ENCODE peak calls at places on chromosome 3, in six cellular contexts. K is fibroblast of the aortic adventitia, G is lower leg skin, L is OCI-M1, S is iPS-NIHi11, Z is germinal center. W is an unnamed sample.

GRCh38 chr3:50336452-50337174 is 4.0 kb downstream of the RASSF1 start:
- DNase-seq in L (peak; percentile 45), S (peak; percentile 84), G (no peak), K (peak; percentile 45), Z (peak; percentile 73), W (no peak)

GRCh38 chr3:143895805-143896204 is 47.5 kb upstream of the SLC9A9 start:
- DNase-seq in G (no peak), Z (no peak), L (peak; percentile 68), S (no peak), K (peak; percentile 39), W (no peak)

GRCh38 chr3:35908366-35909232 is 269.3 kb downstream of the ARPP21 start:
- DNase-seq in K (peak; percentile 87), Z (peak; percentile 13), S (peak; percentile 72), G (peak; percentile 19), L (peak; percentile 86), W (peak; percentile 89)

GRCh38 chr3:165185707-165186327 is 10.4 kb downstream of the SLITRK3 start:
- DNase-seq in K (peak; percentile 70), S (peak; percentile 68), L (peak; percentile 74), Z (peak; percentile 21), G (peak; percentile 35), W (peak; percentile 79)

GRCh38 chr3:147930417-147930816 is 521.3 kb downstream of the ZIC1 start:
- DNase-seq in S (no peak), L (no peak), K (peak; percentile 43), G (no peak), Z (no peak), W (no peak)

GRCh38 chr3:159616234-159616825 is 372.3 kb upstream of the IL12A start:
- DNase-seq in K (peak; percentile 66), Z (no peak), L (no peak), S (no peak), G (no peak), W (peak; percentile 37)

GRCh38 chr3:150739877-150740645 is 22.9 kb downstream of the SIAH2 start:
- DNase-seq in L (peak; percentile 70), K (no peak), Z (peak; percentile 22), G (no peak), S (no peak), W (no peak)

GRCh38 chr3:172104471-172105072 is 65.2 kb downstream of the FNDC3B start:
- DNase-seq in S (peak; percentile 83), Z (no peak), L (peak; percentile 19), K (peak; percentile 37), G (no peak), W (no peak)

GRCh38 chr3:128416578-128417150 is 50.0 kb downstream of the DNAJB8 start:
- DNase-seq in L (peak; percentile 90), S (peak; percentile 67), G (peak; percentile 25), K (peak; percentile 29), Z (no peak), W (no peak)

GRCh38 chr3:17730318-17730967 is 12.0 kb downstream of the TBC1D5 start:
- DNase-seq in G (no peak), K (peak; percentile 41), Z (no peak), L (peak; percentile 96), S (peak; percentile 32), W (no peak)

GRCh38 chr3:197539651-197540051 is 16.1 kb downstream of the BDH1 start:
- DNase-seq in L (no peak), S (no peak), G (peak; percentile 41), Z (no peak), K (no peak), W (no peak)

GRCh38 chr3:69865920-69866679 is 126.8 kb downstream of the MITF start:
- DNase-seq in K (peak; percentile 12), G (no peak), S (no peak), Z (no peak), L (peak; percentile 72), W (peak; percentile 20)

GRCh38 chr3:127555108-127555507 is 35.4 kb downstream of the TPRA1 start:
- DNase-seq in Z (no peak), G (no peak), L (no peak), K (no peak), S (no peak), W (no peak)

GRCh38 chr3:149902498-149903139 is 68.1 kb downstream of the PFN2 start:
- DNase-seq in L (peak; percentile 17), K (peak; percentile 19), G (no peak), Z (no peak), S (no peak), W (no peak)

GRCh38 chr3:129593595-129594339 is 12.7 kb downstream of the PLXND1 start:
- DNase-seq in K (no peak), Z (no peak), S (no peak), L (no peak), G (no peak), W (no peak)

GRCh38 chr3:25137606-25138005 is 290.5 kb upstream of the RARB start:
- DNase-seq in G (no peak), S (no peak), Z (no peak), K (no peak), L (no peak), W (no peak)

GRCh38 chr3:160378331-160379109 is 20.5 kb downstream of the IFT80 start:
- DNase-seq in G (no peak), Z (no peak), S (no peak), K (peak; percentile 40), L (no peak), W (peak; percentile 45)

GRCh38 chr3:169604568-169604967 is 58.9 kb downstream of the MECOM start:
- DNase-seq in G (no peak), K (peak; percentile 37), Z (no peak), S (peak; percentile 27), L (peak; percentile 3), W (no peak)

GRCh38 chr3:188286087-188286513 is 132.1 kb downstream of the LPP start:
- DNase-seq in S (no peak), G (peak; percentile 71), L (no peak), K (peak; percentile 98), Z (no peak), W (no peak)

GRCh38 chr3:102079809-102080197 is 230.5 kb downstream of the NFKBIZ start:
- DNase-seq in G (no peak), K (no peak), L (no peak), Z (no peak), S (no peak), W (no peak)

GRCh38 chr3:193650585-193650984 is 57.6 kb downstream of the OPA1 start:
- DNase-seq in G (no peak), Z (no peak), K (no peak), S (no peak), L (no peak), W (no peak)

GRCh38 chr3:63967675-63968611 is 55.4 kb downstream of the PSMD6 start:
- DNase-seq in Z (peak; percentile 11), S (peak; percentile 25), G (peak; percentile 35), L (peak; percentile 93), K (peak; percentile 69), W (peak; percentile 19)

GRCh38 chr3:188264231-188265213 is 110.6 kb downstream of the LPP start:
- DNase-seq in L (no peak), S (no peak), Z (no peak), G (no peak), K (peak; percentile 60), W (no peak)

GRCh38 chr3:163071684-163072083 is 1575.1 kb downstream of the OTOL1 start:
- DNase-seq in Z (no peak), K (peak; percentile 22), L (peak; percentile 17), S (no peak), G (no peak), W (no peak)

GRCh38 chr3:98531622-98532274 is at the start of gene GPR15:
- DNase-seq in G (no peak), Z (no peak), L (no peak), K (no peak), S (no peak), W (no peak)

GRCh38 chr3:151962371-151962770 is 88.9 kb downstream of the SUCNR1 start:
- DNase-seq in G (no peak), L (no peak), Z (no peak), K (peak; percentile 12), S (no peak), W (no peak)

GRCh38 chr3:126523745-126524428 is at the start of gene CHST13:
- DNase-seq in L (no peak), S (peak; percentile 89), Z (no peak), G (no peak), K (no peak), W (peak; percentile 60)

GRCh38 chr3:195227871-195228270 is 43.1 kb downstream of the XXYLT1 start:
- DNase-seq in G (peak; percentile 13), L (no peak), S (no peak), Z (no peak), K (no peak), W (no peak)

GRCh38 chr3:17638351-17638750 is 104.1 kb downstream of the TBC1D5 start:
- DNase-seq in L (no peak), G (no peak), Z (no peak), K (peak; percentile 54), S (no peak), W (no peak)

GRCh38 chr3:57752307-57752706 is 3.8 kb upstream of the SLMAP start:
- DNase-seq in K (peak; percentile 36), G (no peak), Z (no peak), S (no peak), L (no peak), W (no peak)